ENCODE peak calls at places on chromosome 19, in eight cellular contexts. T, A, L, H, Z, B, N and R are unnamed samples.

GRCh38 chr19:29967623-29968022 is 25.6 kb downstream of the URI1 start:
- DNase-seq in L (no peak), N (peak; percentile 46), Z (no peak), T (peak; percentile 71), B (no peak), A (no peak), H (no peak), R (no peak)

GRCh38 chr19:41912899-41913475 is 15.3 kb downstream of the ERFL start:
- DNase-seq in L (no peak), A (no peak), B (no peak), Z (no peak), T (no peak), H (no peak), N (no peak), R (no peak)

GRCh38 chr19:49362926-49363264 is 679 bp upstream of the TEAD2 start:
- DNase-seq in L (no peak), H (no peak), T (no peak), Z (no peak), B (no peak), N (no peak), A (no peak), R (no peak)

GRCh38 chr19:8363803-8364771 is at the start of gene ANGPTL4:
- DNase-seq in A (peak; percentile 64), L (peak; percentile 53), T (peak; percentile 49), B (no peak), H (no peak), Z (peak; percentile 50), N (peak; percentile 65), R (peak; percentile 9)

GRCh38 chr19:51698296-51698695 is 5.2 kb downstream of the SPACA6 start:
- DNase-seq in T (no peak), L (no peak), Z (no peak), N (no peak), H (no peak), B (no peak), A (no peak), R (no peak)

GRCh38 chr19:3381701-3382372 is 15.5 kb downstream of the NFIC start:
- DNase-seq in N (no peak), A (no peak), B (no peak), Z (no peak), T (no peak), L (no peak), H (no peak), R (no peak)

GRCh38 chr19:23571175-23571574 is 115.8 kb downstream of the ZNF675 start:
- DNase-seq in N (no peak), A (no peak), H (no peak), B (no peak), Z (no peak), T (no peak), L (no peak), R (no peak)

GRCh38 chr19:42466521-42467436 is 24.0 kb upstream of the CXCL17 start:
- DNase-seq in Z (no peak), N (peak; percentile 66), L (no peak), A (no peak), B (no peak), H (no peak), T (peak; percentile 75), R (no peak)

GRCh38 chr19:39405930-39406655 is 554 bp upstream of the ZFP36 start:
- DNase-seq in Z (no peak), H (peak; percentile 68), T (peak; percentile 52), L (peak; percentile 78), B (peak; percentile 76), N (no peak), A (no peak), R (peak; percentile 66)

GRCh38 chr19:44255705-44256411 is 3.8 kb upstream of the ZNF233 start:
- DNase-seq in A (no peak), Z (no peak), L (no peak), T (no peak), H (no peak), B (no peak), N (no peak), R (no peak)

GRCh38 chr19:6772028-6772865 is at the start of gene VAV1:
- DNase-seq in B (peak; percentile 73), Z (no peak), H (peak; percentile 47), L (no peak), A (no peak), T (peak; percentile 51), N (peak; percentile 53), R (peak; percentile 47)

GRCh38 chr19:5665781-5666513 is 14.4 kb downstream of the MICOS13 start:
- DNase-seq in N (no peak), L (no peak), Z (no peak), T (no peak), A (no peak), B (no peak), H (no peak), R (no peak)